ENCODE peak calls at places on chromosomes 11 and 22, in six cellular contexts. P is fibroblast of lung; M is stimulated activated naive CD4-positive, alpha-beta T cell; O is posterior vena cava; D is DMS53; H is psoas muscle. V is an unnamed sample.

GRCh38 chr22:44736581-44737413 is 15.6 kb upstream of the ARHGAP8 start:
- DNase-seq in P (no peak), H (no peak), D (peak; percentile 76), O (peak; percentile 72), M (no peak), V (no peak)

GRCh38 chr22:31753005-31753633 is 700 bp upstream of the DEPDC5 start:
- DNase-seq in O (no peak), H (peak; percentile 67), D (peak; percentile 76), P (no peak), M (no peak), V (peak; percentile 51)

GRCh38 chr11:6745018-6745417 is 26.8 kb downstream of the OR2AG2 start:
- DNase-seq in P (no peak), H (no peak), D (no peak), O (no peak), M (no peak), V (no peak)

GRCh38 chr11:32838505-32839274 is 9.0 kb downstream of the PRRG4 start:
- DNase-seq in H (no peak), M (no peak), O (no peak), P (no peak), D (peak; percentile 7), V (no peak)

GRCh38 chr11:63592975-63593395 is 21.2 kb downstream of the PLAAT3 start:
- DNase-seq in D (peak; percentile 57), P (no peak), H (no peak), O (peak; percentile 71), M (no peak), V (no peak)

GRCh38 chr11:9868641-9869040 is 204.8 kb downstream of the SWAP70 start:
- DNase-seq in M (no peak), D (peak; percentile 72), P (no peak), H (no peak), O (no peak), V (no peak)

GRCh38 chr11:74853223-74853622 is 95.7 kb downstream of the XRRA1 start:
- DNase-seq in H (no peak), P (no peak), O (no peak), D (no peak), M (no peak), V (no peak)

GRCh38 chr22:38451864-38452263 is 3.1 kb downstream of the KCNJ4 start:
- DNase-seq in H (no peak), P (no peak), M (no peak), O (no peak), D (no peak), V (no peak)

GRCh38 chr11:122920579-122920978 is 38.0 kb downstream of the JHY start:
- DNase-seq in H (no peak), P (no peak), O (no peak), D (peak; percentile 16), M (no peak), V (no peak)

GRCh38 chr22:20803696-20804324 is 29.9 kb downstream of the SERPIND1 start:
- DNase-seq in H (no peak), M (no peak), O (no peak), D (peak; percentile 7), P (peak; percentile 11), V (peak; percentile 41)

GRCh38 chr11:122101625-122102291 is 14.3 kb downstream of the BLID start:
- DNase-seq in P (peak; percentile 91), M (no peak), O (peak; percentile 85), D (peak; percentile 42), H (peak; percentile 67), V (peak; percentile 69)

GRCh38 chr22:32202539-32203180 is 2.2 kb downstream of the RFPL2 start:
- DNase-seq in M (no peak), P (peak; percentile 41), H (no peak), O (no peak), D (peak; percentile 85), V (no peak)

GRCh38 chr11:64056213-64056785 is 20.6 kb downstream of the FLRT1 start:
- DNase-seq in H (no peak), D (no peak), P (no peak), M (no peak), O (no peak), V (no peak)

GRCh38 chr11:86874314-86875056 is 74.1 kb downstream of the PRSS23 start:
- DNase-seq in M (no peak), D (no peak), O (no peak), H (no peak), P (peak; percentile 11), V (no peak)

GRCh38 chr11:83292709-83293435 is 6.7 kb upstream of the CCDC90B start:
- DNase-seq in O (no peak), P (peak; percentile 66), D (peak; percentile 95), M (no peak), H (no peak), V (peak; percentile 68)

GRCh38 chr22:35308480-35308945 is 8.8 kb downstream of the TOM1 start:
- DNase-seq in D (no peak), O (no peak), P (no peak), M (no peak), H (no peak), V (no peak)

V was measured in adrenal gland.